ENCODE peak calls at places on chromosomes 3 and 15, in ten cellular contexts. One of them, this sample, is unnamed.

GRCh38 chr3:83842511-83842910 is 1116.3 kb upstream of the CADM2 start:
- DNase-seq in endodermal cell: no peak
- DNase-seq in kidney epithelial cell: peak; percentile 34
- DNase-seq in HCT116: no peak
- DNase-seq in SK-N-SH: no peak
- DNase-seq in WERI-Rb-1: no peak
- DNase-seq in lower lobe of right lung: no peak
- DNase-seq in fibroblast of pulmonary artery: no peak
- DNase-seq in pancreas: no peak
- DNase-seq in right atrium auricular region: no peak
- DNase-seq in this sample: no peak

GRCh38 chr15:87827126-87827525 is 429.4 kb downstream of the NTRK3 start:
- DNase-seq in endodermal cell: no peak
- DNase-seq in kidney epithelial cell: peak; percentile 5
- DNase-seq in HCT116: no peak
- DNase-seq in SK-N-SH: no peak
- DNase-seq in WERI-Rb-1: no peak
- DNase-seq in lower lobe of right lung: no peak
- DNase-seq in fibroblast of pulmonary artery: peak; percentile 51
- DNase-seq in pancreas: no peak
- DNase-seq in right atrium auricular region: no peak
- DNase-seq in this sample: no peak

GRCh38 chr3:188446791-188447190 is 292.8 kb downstream of the LPP start:
- DNase-seq in endodermal cell: no peak
- DNase-seq in kidney epithelial cell: no peak
- DNase-seq in HCT116: no peak
- DNase-seq in SK-N-SH: no peak
- DNase-seq in WERI-Rb-1: no peak
- DNase-seq in lower lobe of right lung: no peak
- DNase-seq in fibroblast of pulmonary artery: no peak
- DNase-seq in pancreas: no peak
- DNase-seq in right atrium auricular region: no peak
- DNase-seq in this sample: no peak

GRCh38 chr3:101117473-101117872 is 124.3 kb upstream of the ABI3BP start:
- DNase-seq in endodermal cell: no peak
- DNase-seq in kidney epithelial cell: no peak
- DNase-seq in HCT116: no peak
- DNase-seq in SK-N-SH: no peak
- DNase-seq in WERI-Rb-1: no peak
- DNase-seq in lower lobe of right lung: no peak
- DNase-seq in fibroblast of pulmonary artery: no peak
- DNase-seq in pancreas: no peak
- DNase-seq in right atrium auricular region: no peak
- DNase-seq in this sample: no peak

GRCh38 chr3:180277036-180277435 is 240.3 kb upstream of the PEX5L start:
- DNase-seq in endodermal cell: no peak
- DNase-seq in kidney epithelial cell: no peak
- DNase-seq in HCT116: no peak
- DNase-seq in SK-N-SH: no peak
- DNase-seq in WERI-Rb-1: peak; percentile 9
- DNase-seq in lower lobe of right lung: no peak
- DNase-seq in fibroblast of pulmonary artery: no peak
- DNase-seq in pancreas: no peak
- DNase-seq in right atrium auricular region: no peak
- DNase-seq in this sample: no peak

GRCh38 chr3:172140499-172141391 is 101.4 kb downstream of the FNDC3B start:
- DNase-seq in endodermal cell: no peak
- DNase-seq in kidney epithelial cell: peak; percentile 95
- DNase-seq in HCT116: no peak
- DNase-seq in SK-N-SH: no peak
- DNase-seq in WERI-Rb-1: no peak
- DNase-seq in lower lobe of right lung: no peak
- DNase-seq in fibroblast of pulmonary artery: peak; percentile 100
- DNase-seq in pancreas: no peak
- DNase-seq in right atrium auricular region: no peak
- DNase-seq in this sample: peak; percentile 79

GRCh38 chr15:58515807-58516206 is 84.0 kb downstream of the LIPC start:
- DNase-seq in endodermal cell: peak; percentile 9
- DNase-seq in kidney epithelial cell: no peak
- DNase-seq in HCT116: no peak
- DNase-seq in SK-N-SH: no peak
- DNase-seq in WERI-Rb-1: no peak
- DNase-seq in lower lobe of right lung: no peak
- DNase-seq in fibroblast of pulmonary artery: no peak
- DNase-seq in pancreas: no peak
- DNase-seq in right atrium auricular region: no peak
- DNase-seq in this sample: peak; percentile 58

GRCh38 chr3:168659015-168659414 is 563.3 kb upstream of the GOLIM4 start:
- DNase-seq in endodermal cell: no peak
- DNase-seq in kidney epithelial cell: no peak
- DNase-seq in HCT116: no peak
- DNase-seq in SK-N-SH: no peak
- DNase-seq in WERI-Rb-1: no peak
- DNase-seq in lower lobe of right lung: no peak
- DNase-seq in fibroblast of pulmonary artery: no peak
- DNase-seq in pancreas: no peak
- DNase-seq in right atrium auricular region: no peak
- DNase-seq in this sample: no peak

GRCh38 chr3:72093270-72093669 is 308.3 kb upstream of the PROK2 start:
- DNase-seq in endodermal cell: no peak
- DNase-seq in kidney epithelial cell: no peak
- DNase-seq in HCT116: no peak
- DNase-seq in SK-N-SH: no peak
- DNase-seq in WERI-Rb-1: no peak
- DNase-seq in lower lobe of right lung: no peak
- DNase-seq in fibroblast of pulmonary artery: no peak
- DNase-seq in pancreas: no peak
- DNase-seq in right atrium auricular region: no peak
- DNase-seq in this sample: no peak
- TF ChIP-seq CTCF in endodermal cell: no peak
- TF ChIP-seq CTCF in kidney epithelial cell: no peak
- TF ChIP-seq CTCF in HCT116: no peak
- TF ChIP-seq CTCF in SK-N-SH: no peak
- TF ChIP-seq CTCF in WERI-Rb-1: no peak
- TF ChIP-seq CTCF in lower lobe of right lung: no peak
- TF ChIP-seq CTCF in fibroblast of pulmonary artery: no peak
- TF ChIP-seq CTCF in pancreas: no peak
- TF ChIP-seq CTCF in right atrium auricular region: no peak
- TF ChIP-seq CTCF in this sample: no peak

GRCh38 chr15:82303956-82304640 is 41.5 kb downstream of the SAXO2 start:
- DNase-seq in endodermal cell: no peak
- DNase-seq in kidney epithelial cell: no peak
- DNase-seq in HCT116: no peak
- DNase-seq in SK-N-SH: no peak
- DNase-seq in WERI-Rb-1: no peak
- DNase-seq in lower lobe of right lung: no peak
- DNase-seq in fibroblast of pulmonary artery: no peak
- DNase-seq in pancreas: no peak
- DNase-seq in right atrium auricular region: peak; percentile 34
- DNase-seq in this sample: no peak

GRCh38 chr15:82298520-82298919 is 35.9 kb downstream of the SAXO2 start:
- DNase-seq in endodermal cell: no peak
- DNase-seq in kidney epithelial cell: no peak
- DNase-seq in HCT116: no peak
- DNase-seq in SK-N-SH: no peak
- DNase-seq in WERI-Rb-1: no peak
- DNase-seq in lower lobe of right lung: no peak
- DNase-seq in fibroblast of pulmonary artery: no peak
- DNase-seq in pancreas: no peak
- DNase-seq in right atrium auricular region: no peak
- DNase-seq in this sample: no peak

GRCh38 chr15:82300883-82301282 is 38.3 kb downstream of the SAXO2 start:
- DNase-seq in endodermal cell: peak; percentile 29
- DNase-seq in kidney epithelial cell: no peak
- DNase-seq in HCT116: no peak
- DNase-seq in SK-N-SH: no peak
- DNase-seq in WERI-Rb-1: no peak
- DNase-seq in lower lobe of right lung: no peak
- DNase-seq in fibroblast of pulmonary artery: no peak
- DNase-seq in pancreas: no peak
- DNase-seq in right atrium auricular region: no peak
- DNase-seq in this sample: no peak

GRCh38 chr15:82298032-82298431 is 35.4 kb downstream of the SAXO2 start:
- DNase-seq in endodermal cell: no peak
- DNase-seq in kidney epithelial cell: no peak
- DNase-seq in HCT116: no peak
- DNase-seq in SK-N-SH: no peak
- DNase-seq in WERI-Rb-1: no peak
- DNase-seq in lower lobe of right lung: no peak
- DNase-seq in fibroblast of pulmonary artery: no peak
- DNase-seq in pancreas: no peak
- DNase-seq in right atrium auricular region: no peak
- DNase-seq in this sample: no peak

DNA sequence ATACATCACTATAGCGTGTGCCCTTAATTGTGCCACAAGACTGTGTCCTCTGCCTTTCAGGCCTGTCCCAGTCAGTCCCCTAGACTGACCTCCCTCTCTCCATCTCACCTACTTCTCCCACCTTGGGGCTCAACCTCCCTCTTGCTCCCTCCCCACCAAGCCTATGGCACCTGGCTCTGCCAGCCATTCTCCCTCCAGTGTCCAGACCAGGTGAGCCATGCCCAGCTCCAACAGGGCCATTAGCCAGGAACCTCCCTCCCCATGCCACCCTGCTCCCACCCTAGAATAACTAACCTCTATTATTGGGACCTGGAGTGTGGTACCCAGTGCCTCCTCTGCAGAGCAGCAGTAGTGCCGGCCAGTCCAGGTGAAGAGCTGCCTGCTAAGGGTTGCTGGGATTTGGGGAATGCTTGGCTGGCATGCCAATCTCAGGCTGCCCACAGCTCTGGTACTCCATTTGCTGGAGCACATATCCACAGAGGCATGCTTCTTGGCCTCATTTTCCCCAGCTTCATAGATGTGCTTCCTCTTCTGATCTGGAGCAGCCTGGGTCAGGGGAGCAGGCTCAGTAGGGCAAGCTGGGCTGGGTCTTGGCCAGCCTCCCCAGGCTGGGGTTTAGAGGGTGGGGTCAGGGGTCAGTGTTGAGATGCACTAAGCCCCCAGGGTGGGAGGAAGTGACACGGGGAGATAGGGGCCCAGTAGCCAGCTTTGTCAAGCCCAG is 38.8 kb downstream of the SAXO2 start:
- DNase-seq in endodermal cell: peak; percentile 29
- DNase-seq in kidney epithelial cell: no peak
- DNase-seq in HCT116: no peak
- DNase-seq in SK-N-SH: no peak
- DNase-seq in WERI-Rb-1: no peak
- DNase-seq in lower lobe of right lung: no peak
- DNase-seq in fibroblast of pulmonary artery: no peak
- DNase-seq in pancreas: no peak
- DNase-seq in right atrium auricular region: no peak
- DNase-seq in this sample: no peak
- TF ChIP-seq CTCF in endodermal cell: no peak
- TF ChIP-seq CTCF in kidney epithelial cell: no peak
- TF ChIP-seq CTCF in HCT116: no peak
- TF ChIP-seq CTCF in SK-N-SH: no peak
- TF ChIP-seq CTCF in WERI-Rb-1: no peak
- TF ChIP-seq CTCF in lower lobe of right lung: no peak
- TF ChIP-seq CTCF in fibroblast of pulmonary artery: no peak
- TF ChIP-seq CTCF in pancreas: no peak
- TF ChIP-seq CTCF in right atrium auricular region: no peak
- TF ChIP-seq CTCF in this sample: no peak

GRCh38 chr3:9791790-9792404 is 376 bp downstream of the TADA3 start:
- DNase-seq in endodermal cell: no peak
- DNase-seq in kidney epithelial cell: no peak
- DNase-seq in HCT116: no peak
- DNase-seq in SK-N-SH: no peak
- DNase-seq in WERI-Rb-1: no peak
- DNase-seq in lower lobe of right lung: no peak
- DNase-seq in fibroblast of pulmonary artery: no peak
- DNase-seq in pancreas: no peak
- DNase-seq in right atrium auricular region: no peak
- DNase-seq in this sample: no peak

GRCh38 chr3:9793161-9793781 is 389 bp downstream of the ARPC4 start:
- DNase-seq in endodermal cell: no peak
- DNase-seq in kidney epithelial cell: no peak
- DNase-seq in HCT116: no peak
- DNase-seq in SK-N-SH: peak; percentile 35
- DNase-seq in WERI-Rb-1: no peak
- DNase-seq in lower lobe of right lung: peak; percentile 71
- DNase-seq in fibroblast of pulmonary artery: peak; percentile 49
- DNase-seq in pancreas: no peak
- DNase-seq in right atrium auricular region: no peak
- DNase-seq in this sample: peak; percentile 67

GRCh38 chr3:9794400-9794799 is 1.5 kb downstream of the ARPC4 start:
- DNase-seq in endodermal cell: no peak
- DNase-seq in kidney epithelial cell: no peak
- DNase-seq in HCT116: no peak
- DNase-seq in SK-N-SH: no peak
- DNase-seq in WERI-Rb-1: no peak
- DNase-seq in lower lobe of right lung: no peak
- DNase-seq in fibroblast of pulmonary artery: no peak
- DNase-seq in pancreas: no peak
- DNase-seq in right atrium auricular region: no peak
- DNase-seq in this sample: no peak

GRCh38 chr3:9791127-9791526 is 1.1 kb downstream of the TADA3 start:
- DNase-seq in endodermal cell: no peak
- DNase-seq in kidney epithelial cell: no peak
- DNase-seq in HCT116: no peak
- DNase-seq in SK-N-SH: no peak
- DNase-seq in WERI-Rb-1: no peak
- DNase-seq in lower lobe of right lung: no peak
- DNase-seq in fibroblast of pulmonary artery: no peak
- DNase-seq in pancreas: no peak
- DNase-seq in right atrium auricular region: no peak
- DNase-seq in this sample: no peak

GRCh38 chr3:9792405-9793160 is at the start of the genes ARPC4 and TADA3:
- DNase-seq in endodermal cell: peak; percentile 95
- DNase-seq in kidney epithelial cell: peak; percentile 74
- DNase-seq in HCT116: peak; percentile 94
- DNase-seq in SK-N-SH: peak; percentile 94
- DNase-seq in WERI-Rb-1: peak; percentile 91
- DNase-seq in lower lobe of right lung: peak; percentile 96
- DNase-seq in fibroblast of pulmonary artery: peak; percentile 97
- DNase-seq in pancreas: peak; percentile 89
- DNase-seq in right atrium auricular region: peak; percentile 93
- DNase-seq in this sample: peak; percentile 91
- TF ChIP-seq CTCF in endodermal cell: peak; percentile 26
- TF ChIP-seq CTCF in kidney epithelial cell: no peak
- TF ChIP-seq CTCF in HCT116: peak; percentile 1
- TF ChIP-seq CTCF in SK-N-SH: no peak
- TF ChIP-seq CTCF in WERI-Rb-1: no peak
- TF ChIP-seq CTCF in lower lobe of right lung: no peak
- TF ChIP-seq CTCF in fibroblast of pulmonary artery: no peak
- TF ChIP-seq CTCF in pancreas: no peak
- TF ChIP-seq CTCF in right atrium auricular region: no peak
- TF ChIP-seq CTCF in this sample: no peak

GRCh38 chr15:63505842-63506222 is 1.4 kb downstream of the USP3 start:
- DNase-seq in endodermal cell: no peak
- DNase-seq in kidney epithelial cell: no peak
- DNase-seq in HCT116: no peak
- DNase-seq in SK-N-SH: no peak
- DNase-seq in WERI-Rb-1: no peak
- DNase-seq in lower lobe of right lung: no peak
- DNase-seq in fibroblast of pulmonary artery: no peak
- DNase-seq in pancreas: no peak
- DNase-seq in right atrium auricular region: no peak
- DNase-seq in this sample: no peak

GRCh38 chr15:63506537-63507035 is 2.2 kb downstream of the USP3 start:
- DNase-seq in endodermal cell: no peak
- DNase-seq in kidney epithelial cell: no peak
- DNase-seq in HCT116: no peak
- DNase-seq in SK-N-SH: no peak
- DNase-seq in WERI-Rb-1: no peak
- DNase-seq in lower lobe of right lung: no peak
- DNase-seq in fibroblast of pulmonary artery: no peak
- DNase-seq in pancreas: no peak
- DNase-seq in right atrium auricular region: no peak
- DNase-seq in this sample: no peak

GRCh38 chr15:63504247-63504978 is at the start of gene USP3:
- DNase-seq in endodermal cell: peak; percentile 98
- DNase-seq in kidney epithelial cell: no peak
- DNase-seq in HCT116: peak; percentile 89
- DNase-seq in SK-N-SH: peak; percentile 98
- DNase-seq in WERI-Rb-1: peak; percentile 93
- DNase-seq in lower lobe of right lung: peak; percentile 96
- DNase-seq in fibroblast of pulmonary artery: peak; percentile 97
- DNase-seq in pancreas: peak; percentile 96
- DNase-seq in right atrium auricular region: peak; percentile 96
- DNase-seq in this sample: peak; percentile 96

GRCh38 chr15:63503739-63504246 is 600 bp upstream of the USP3 start:
- DNase-seq in endodermal cell: peak; percentile 81
- DNase-seq in kidney epithelial cell: peak; percentile 74
- DNase-seq in HCT116: peak; percentile 75
- DNase-seq in SK-N-SH: peak; percentile 44
- DNase-seq in WERI-Rb-1: peak; percentile 61
- DNase-seq in lower lobe of right lung: peak; percentile 82
- DNase-seq in fibroblast of pulmonary artery: peak; percentile 90
- DNase-seq in pancreas: no peak
- DNase-seq in right atrium auricular region: peak; percentile 86
- DNase-seq in this sample: peak; percentile 83

DNA sequence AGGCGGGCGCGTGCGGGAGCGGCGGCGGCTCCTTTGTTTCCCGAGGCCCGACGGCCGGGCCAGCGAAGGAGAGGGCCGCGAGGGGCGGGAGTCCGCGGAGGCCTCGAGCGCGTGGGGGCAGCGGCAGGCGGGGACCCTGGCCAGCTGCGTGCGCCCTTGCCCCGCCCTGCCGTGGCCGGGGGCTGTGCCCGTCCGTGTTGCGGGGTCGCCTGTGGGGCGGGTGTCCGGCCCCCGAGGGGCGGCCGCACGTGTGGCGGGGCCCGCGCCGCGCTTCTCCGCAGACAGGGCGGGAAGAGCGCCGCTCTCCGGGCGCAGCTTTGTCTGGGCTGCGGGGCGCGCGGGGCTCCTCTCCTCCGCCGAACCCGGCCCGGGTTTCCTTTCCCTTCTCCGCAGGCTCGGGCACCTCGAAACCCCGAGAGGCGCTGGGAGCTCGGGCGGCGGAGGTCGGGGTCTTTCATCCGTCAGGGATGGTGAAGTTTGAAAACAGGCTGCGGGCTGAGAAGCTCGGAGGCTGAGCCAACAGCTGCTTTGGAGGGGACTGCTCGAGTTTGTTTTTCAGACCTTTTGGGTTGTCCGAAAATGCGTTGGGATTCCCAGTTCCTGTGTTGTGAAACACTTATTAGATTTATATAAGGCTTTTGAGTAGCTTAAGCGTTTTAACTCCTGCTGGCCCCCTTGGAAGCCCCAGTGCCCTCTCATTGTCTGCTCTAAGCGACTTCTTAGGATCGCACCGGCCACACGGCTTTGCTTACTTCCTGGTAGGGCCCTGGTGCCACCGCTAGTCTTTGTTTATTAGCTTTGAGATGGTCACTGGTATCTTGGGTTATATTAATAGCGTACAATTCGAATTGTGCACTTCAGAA is 817 bp downstream of the USP3 start:
- DNase-seq in endodermal cell: peak; percentile 76
- DNase-seq in kidney epithelial cell: no peak
- DNase-seq in HCT116: no peak
- DNase-seq in SK-N-SH: peak; percentile 78
- DNase-seq in WERI-Rb-1: peak; percentile 62
- DNase-seq in lower lobe of right lung: peak; percentile 83
- DNase-seq in fibroblast of pulmonary artery: peak; percentile 57
- DNase-seq in pancreas: peak; percentile 82
- DNase-seq in right atrium auricular region: no peak
- DNase-seq in this sample: no peak
- TF ChIP-seq CTCF in endodermal cell: peak; percentile 50
- TF ChIP-seq CTCF in kidney epithelial cell: peak; percentile 6
- TF ChIP-seq CTCF in HCT116: no peak
- TF ChIP-seq CTCF in SK-N-SH: no peak
- TF ChIP-seq CTCF in WERI-Rb-1: peak; percentile 16
- TF ChIP-seq CTCF in lower lobe of right lung: peak; percentile 20
- TF ChIP-seq CTCF in fibroblast of pulmonary artery: peak; percentile 23
- TF ChIP-seq CTCF in pancreas: peak; percentile 9
- TF ChIP-seq CTCF in right atrium auricular region: no peak
- TF ChIP-seq CTCF in this sample: peak; percentile 26